ENCODE peak calls at places on chromosomes 11 and 22, in four cellular contexts. O is K562, M is HepG2, V is GM12878. U is an unnamed sample.

GRCh38 chr22:32829451-32829851 is 27.9 kb downstream of the TIMP3 start:
- DNase-seq in M (no peak), V (no peak), O (no peak), U (no peak)

GRCh38 chr22:37411655-37412054 is 15.6 kb downstream of the ELFN2 start:
- DNase-seq in O (no peak), M (no peak), V (no peak), U (no peak)

GRCh38 chr11:118609380-118610219 is 2.2 kb downstream of the PHLDB1 start:
- DNase-seq in V (no peak), M (no peak), O (peak), U (no peak)

GRCh38 chr22:47225080-47225930 is 462.9 kb downstream of the TBC1D22A start:
- DNase-seq in V (no peak), O (no peak), M (no peak), U (no peak)

GRCh38 chr11:73322986-73323306 is 14.9 kb downstream of the ARHGEF17 start:
- DNase-seq in M (no peak), V (no peak), O (no peak), U (no peak)

GRCh38 chr11:65274734-65275682 is 13.2 kb downstream of the POLA2 start:
- DNase-seq in V (no peak), M (peak), O (peak), U (peak)

GRCh38 chr11:37747121-37747520 is 1149.1 kb upstream of the RAG2 start:
- DNase-seq in M (no peak), V (no peak), O (no peak), U (no peak)

GRCh38 chr11:1040428-1041148 is 4.1 kb upstream of the MUC6 start:
- DNase-seq in M (no peak), V (no peak), O (no peak), U (no peak)

GRCh38 chr11:85027346-85027745 is 599.8 kb downstream of the DLG2 start:
- DNase-seq in V (no peak), O (no peak), M (no peak), U (no peak)

GRCh38 chr11:118900535-118901384 is 17.1 kb downstream of the CXCR5 start:
- DNase-seq in V (no peak), M (no peak), O (no peak), U (no peak)

GRCh38 chr11:68127791-68128681 is 6.8 kb upstream of the CHKA start:
- DNase-seq in M (peak), O (peak), V (no peak), U (no peak)
- H3K27ac ChIP-seq in M (peak), O (peak), V (no peak), U (no peak)

DNA sequence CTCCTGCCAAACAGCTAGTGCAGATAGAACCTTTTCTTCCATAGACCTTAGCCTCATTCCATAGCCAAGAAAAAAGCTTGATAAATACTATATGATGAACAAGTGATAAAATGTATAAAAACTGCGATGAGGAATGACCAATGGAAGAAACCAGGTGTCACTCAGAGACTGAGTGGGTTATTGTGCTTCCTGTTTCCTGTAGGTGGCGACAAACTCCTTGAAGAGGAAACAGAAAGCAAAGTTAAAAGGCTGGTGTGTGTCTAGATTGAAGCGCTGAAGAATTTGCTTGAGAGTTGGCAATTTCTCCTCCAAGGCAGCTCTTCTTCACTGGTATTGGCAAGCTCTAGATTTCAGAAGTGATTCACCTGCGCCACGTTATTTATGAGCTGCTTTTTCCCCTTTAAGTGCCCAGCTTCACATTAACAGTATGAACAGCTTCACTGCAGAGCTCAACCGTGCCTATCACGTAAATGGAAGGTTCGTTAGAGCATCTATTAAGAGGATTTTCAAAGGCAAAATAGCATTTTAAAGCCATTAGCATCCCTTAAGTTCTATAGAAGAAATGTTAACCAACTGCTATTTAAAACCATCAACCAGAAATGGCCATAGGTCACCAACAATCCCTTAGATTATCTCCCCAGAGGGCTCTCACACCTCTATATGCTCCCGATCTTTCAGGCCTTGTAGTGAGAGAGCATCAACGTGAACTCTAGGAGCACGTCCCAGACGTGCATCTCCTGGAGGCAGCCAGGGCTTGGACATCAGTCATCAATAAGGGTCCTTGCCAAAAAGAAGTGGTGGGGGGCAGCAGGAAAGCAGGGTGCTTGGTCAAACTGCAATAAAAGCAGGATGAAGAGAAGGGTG is 179.4 kb downstream of the CADM1 start:
- DNase-seq in M (peak), O (peak), V (peak), U (peak)
- H3K4me3 ChIP-seq in M (no peak), O (no peak), V (no peak), U (no peak)

DNA sequence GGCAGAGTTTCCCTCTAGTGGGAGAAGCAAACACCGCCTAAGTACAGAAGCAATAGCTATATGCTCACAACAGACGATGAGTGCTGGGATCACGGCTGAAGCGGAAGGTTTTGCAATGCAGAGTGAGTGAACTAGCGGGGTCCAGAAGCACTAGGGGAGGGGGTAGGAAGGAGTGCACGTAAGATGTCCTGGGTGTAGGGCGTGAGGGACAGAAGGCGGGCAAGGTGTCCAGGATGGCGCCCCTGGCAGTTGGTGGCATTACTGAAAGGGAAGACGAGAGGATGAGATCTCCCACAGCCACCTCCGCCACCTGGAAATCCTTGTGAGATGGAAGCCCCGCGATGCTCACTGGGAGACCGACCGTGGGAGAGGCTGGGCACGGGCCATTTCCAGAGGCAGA is 81.0 kb downstream of the ETS1 start:
- DNase-seq in O (no peak), V (no peak), M (no peak), U (no peak)
- TF ChIP-seq CHD4 in O (no peak), V (no peak), M (no peak), U (no peak)

GRCh38 chr11:115499891-115500290 is 4.3 kb downstream of the CADM1 start:
- DNase-seq in M (no peak), V (no peak), O (no peak), U (no peak)

GRCh38 chr11:115500547-115501503 is 3.4 kb downstream of the CADM1 start:
- DNase-seq in V (no peak), O (no peak), M (peak), U (no peak)

GRCh38 chr11:115501895-115502589 is 2.2 kb downstream of the CADM1 start:
- DNase-seq in M (peak), O (no peak), V (peak), U (no peak)

GRCh38 chr11:115502636-115503082 is 1.6 kb downstream of the CADM1 start:
- DNase-seq in O (no peak), M (peak), V (no peak), U (no peak)

GRCh38 chr11:115501504-115501894 is 2.7 kb downstream of the CADM1 start:
- DNase-seq in O (no peak), V (no peak), M (no peak), U (no peak)
- H3K27ac ChIP-seq in O (no peak), V (no peak), M (peak), U (no peak)

DNA sequence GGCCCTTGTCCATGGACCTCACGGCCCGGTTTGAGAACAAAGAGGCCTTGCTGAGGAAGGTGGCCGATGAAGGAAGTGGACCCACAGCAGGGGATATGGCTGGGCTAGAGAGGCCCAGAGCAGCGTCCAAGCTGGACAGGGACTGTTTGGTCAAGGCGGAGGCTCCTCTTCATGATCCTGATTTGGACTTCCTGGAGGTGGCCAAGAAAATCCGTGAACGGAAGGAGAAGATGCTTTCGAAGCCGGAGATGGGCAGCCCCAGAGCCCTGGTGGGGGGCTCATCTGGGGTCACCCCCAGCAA is 76.3 kb downstream of the KIAA1671 start:
- DNase-seq in O (no peak), V (no peak), M (no peak), U (no peak)
- H3K4me3 ChIP-seq in O (no peak), V (no peak), M (no peak), U (no peak)

GRCh38 chr11:83566948-83567347 is 280.8 kb upstream of the CCDC90B start:
- DNase-seq in M (no peak), V (no peak), O (no peak), U (no peak)
- TF ChIP-seq CHD4 in M (no peak), V (no peak), O (no peak), U (no peak)

GRCh38 chr11:19077965-19078364 is 17.4 kb upstream of the MRGPRX2 start:
- DNase-seq in V (no peak), M (no peak), O (no peak), U (no peak)

GRCh38 chr11:19083166-19083565 is 22.6 kb upstream of the MRGPRX2 start:
- DNase-seq in M (no peak), O (no peak), V (no peak), U (no peak)

GRCh38 chr11:19080579-19080993 is 20.1 kb upstream of the MRGPRX2 start:
- DNase-seq in O (no peak), M (peak), V (no peak), U (no peak)

GRCh38 chr11:19076744-19077589 is 16.4 kb upstream of the MRGPRX2 start:
- DNase-seq in V (no peak), M (peak), O (peak), U (peak)

GRCh38 chr11:19079643-19080440 is 19.3 kb upstream of the MRGPRX2 start:
- DNase-seq in V (no peak), O (no peak), M (no peak), U (peak)
- H3K27ac ChIP-seq in V (no peak), O (no peak), M (no peak), U (no peak)

DNA sequence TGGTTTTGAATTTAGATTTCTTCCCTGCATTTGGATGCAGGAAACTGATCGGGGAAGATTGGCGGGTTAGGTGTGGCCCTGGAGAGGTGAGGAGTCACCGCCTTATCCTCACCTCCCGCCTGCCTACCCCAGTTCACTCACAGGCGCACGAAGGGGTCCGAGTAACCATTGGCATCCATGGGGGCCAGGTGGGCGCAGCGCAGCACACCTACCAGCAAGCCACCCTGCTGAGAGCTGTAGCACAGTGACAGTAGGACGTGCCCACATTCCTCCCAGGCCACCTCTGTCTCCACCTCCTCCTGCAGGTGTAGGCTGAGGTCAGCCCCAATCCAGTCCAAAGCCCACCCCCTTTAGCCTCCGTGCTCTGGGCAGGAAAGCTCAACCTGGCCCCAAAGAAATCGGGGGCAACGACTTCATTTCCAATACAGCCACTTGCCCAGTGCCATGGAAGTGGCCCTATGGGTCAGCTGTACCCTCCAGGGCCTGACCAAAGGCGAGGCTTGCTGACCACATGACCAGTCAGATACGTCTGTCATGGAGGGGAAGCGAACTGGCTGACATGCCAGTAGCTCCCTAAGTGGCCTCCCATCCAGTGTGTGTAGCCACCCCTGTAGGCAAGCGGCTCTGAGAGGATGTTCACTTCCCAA is 6.7 kb downstream of the NDUFV1 start:
- DNase-seq in M (no peak), V (no peak), O (no peak), U (no peak)
- H3K4me3 ChIP-seq in M (no peak), V (no peak), O (no peak), U (no peak)

GRCh38 chr11:104997288-104997687 is 25.7 kb downstream of the CASP5 start:
- DNase-seq in V (no peak), M (no peak), O (no peak), U (peak)
- TF ChIP-seq CHD4 in V (no peak), M (no peak), O (no peak), U (no peak)

U was measured in A549.